ENCODE peak calls at places on chromosomes 16 and 17, in six cellular contexts. D is A172; Q is hypothalamus; M is AG09309; N is NCI-H226; P is effector memory CD8-positive, alpha-beta T cell. H is an unnamed sample.

GRCh38 chr17:50256826-50257573 is 17.3 kb upstream of the TMEM92 start:
- DNase-seq in D (no peak), P (no peak), N (no peak), M (no peak), Q (no peak), H (no peak)

GRCh38 chr16:19757026-19757425 is 39.0 kb downstream of the IQCK start:
- DNase-seq in D (peak), M (no peak), P (no peak), N (no peak), Q (no peak), H (no peak)

GRCh38 chr16:65200374-65200773 is 78.5 kb upstream of the CDH11 start:
- DNase-seq in D (no peak), Q (no peak), P (no peak), N (no peak), M (no peak), H (no peak)

GRCh38 chr17:41666336-41666680 is 22.4 kb upstream of the EIF1 start:
- DNase-seq in N (peak), Q (no peak), P (peak), D (no peak), M (no peak), H (peak)

GRCh38 chr17:5121186-5121841 is 5.5 kb downstream of the USP6 start:
- DNase-seq in P (no peak), M (no peak), D (no peak), Q (no peak), N (no peak), H (no peak)

GRCh38 chr17:77616243-77616731 is 342.2 kb upstream of the TNRC6C start:
- DNase-seq in Q (no peak), D (peak), P (no peak), M (no peak), N (no peak), H (no peak)

GRCh38 chr16:86929149-86929871 is 351.0 kb downstream of the FOXL1 start:
- DNase-seq in N (peak), D (peak), P (no peak), M (no peak), Q (no peak), H (no peak)

GRCh38 chr17:4585203-4585939 is 1.0 kb downstream of the SMTNL2 start:
- DNase-seq in M (no peak), P (no peak), Q (no peak), D (no peak), N (no peak), H (no peak)

GRCh38 chr16:2586241-2586640 is 48.4 kb downstream of the PDPK1 start:
- DNase-seq in N (no peak), Q (no peak), M (no peak), P (no peak), D (no peak), H (no peak)